ENCODE peak calls at places on chromosomes 4 and X, in six cellular contexts. S, C, B, D, G and X are unnamed samples.

GRCh38 chr4:115165503-115165902 is 52.1 kb upstream of the NDST4 start:
- DNase-seq in C (peak), S (no peak), D (no peak), G (no peak), B (no peak), X (no peak)

GRCh38 chr4:17517664-17518063 is 2.7 kb downstream of the CLRN2 start:
- DNase-seq in B (no peak), D (no peak), G (no peak), S (no peak), C (no peak), X (no peak)

GRCh38 chr4:41977709-41978108 is 3.8 kb upstream of the DCAF4L1 start:
- DNase-seq in D (no peak), G (no peak), C (peak), B (no peak), S (no peak), X (peak)

GRCh38 chr4:86357608-86358007 is 2.2 kb downstream of the MAPK10 start:
- DNase-seq in S (no peak), C (no peak), D (no peak), G (no peak), B (no peak), X (no peak)

GRCh38 chr4:532588-533317 is 33.7 kb downstream of the PIGG start:
- DNase-seq in S (no peak), D (no peak), G (no peak), B (no peak), C (no peak), X (no peak)

GRCh38 chr4:140157341-140157740 is 3.4 kb upstream of the MAML3 start:
- DNase-seq in D (no peak), G (no peak), B (no peak), C (no peak), S (no peak), X (no peak)

GRCh38 chr4:95360911-95361695 is 187.7 kb downstream of the UNC5C start:
- DNase-seq in B (no peak), S (no peak), G (no peak), D (no peak), C (no peak), X (no peak)

GRCh38 chrX:142999209-142999720 is 26.5 kb upstream of the SPANXN4 start:
- DNase-seq in D (no peak), G (no peak), C (no peak), B (no peak), S (no peak), X (no peak)

GRCh38 chrX:12741416-12741815 is 49.8 kb upstream of the PRPS2 start:
- DNase-seq in D (no peak), B (peak), S (no peak), C (no peak), G (no peak), X (no peak)

GRCh38 chrX:37652589-37653271 is 32.9 kb upstream of the XK start:
- DNase-seq in G (no peak), D (no peak), C (no peak), B (no peak), S (no peak), X (no peak)
- H3K14ac ChIP-seq in G (no peak), D (no peak), C (no peak), B (no peak), S (no peak), X (no peak)

DNA sequence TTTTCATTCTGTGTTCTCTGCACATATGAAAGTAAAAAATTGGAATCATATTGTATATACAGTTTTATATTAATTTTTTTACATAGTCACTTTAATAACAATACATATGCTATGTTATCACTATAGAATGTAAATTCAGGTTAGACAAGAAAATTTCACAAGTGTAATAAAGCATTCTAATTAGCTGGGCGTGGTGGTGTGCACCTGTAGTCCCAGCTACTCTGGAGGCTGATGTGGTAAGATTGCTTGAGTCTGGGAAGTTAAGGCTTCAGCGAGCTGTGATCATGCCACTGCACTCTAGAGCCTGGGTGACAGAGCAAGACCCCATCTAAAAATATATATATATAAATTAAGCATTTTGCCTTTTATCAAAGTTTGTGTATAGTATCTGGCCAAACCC is 95.7 kb downstream of the ANXA3 start:
- DNase-seq in S (no peak), G (no peak), D (no peak), B (no peak), C (no peak), X (no peak)
- H3K14ac ChIP-seq in S (no peak), G (no peak), D (no peak), B (no peak), C (no peak), X (no peak)

GRCh38 chrX:103175944-103176753 is 38.8 kb upstream of the BEX4 start:
- DNase-seq in B (peak), S (peak), C (peak), G (no peak), D (peak), X (peak)
- H3K14ac ChIP-seq in B (no peak), S (no peak), C (no peak), G (no peak), D (no peak), X (no peak)

GRCh38 chr4:13704020-13704419 is 76.5 kb upstream of the BOD1L1 start:
- DNase-seq in C (no peak), G (no peak), B (no peak), D (no peak), S (no peak), X (no peak)

GRCh38 chr4:13703096-13703495 is 75.6 kb upstream of the BOD1L1 start:
- DNase-seq in B (no peak), S (no peak), D (no peak), G (no peak), C (no peak), X (no peak)

GRCh38 chr4:13701937-13702446 is 74.5 kb upstream of the BOD1L1 start:
- DNase-seq in B (peak), S (no peak), G (no peak), C (no peak), D (no peak), X (peak)

GRCh38 chr4:13698296-13698695 is 70.8 kb upstream of the BOD1L1 start:
- DNase-seq in S (no peak), B (no peak), G (no peak), D (no peak), C (no peak), X (no peak)

DNA sequence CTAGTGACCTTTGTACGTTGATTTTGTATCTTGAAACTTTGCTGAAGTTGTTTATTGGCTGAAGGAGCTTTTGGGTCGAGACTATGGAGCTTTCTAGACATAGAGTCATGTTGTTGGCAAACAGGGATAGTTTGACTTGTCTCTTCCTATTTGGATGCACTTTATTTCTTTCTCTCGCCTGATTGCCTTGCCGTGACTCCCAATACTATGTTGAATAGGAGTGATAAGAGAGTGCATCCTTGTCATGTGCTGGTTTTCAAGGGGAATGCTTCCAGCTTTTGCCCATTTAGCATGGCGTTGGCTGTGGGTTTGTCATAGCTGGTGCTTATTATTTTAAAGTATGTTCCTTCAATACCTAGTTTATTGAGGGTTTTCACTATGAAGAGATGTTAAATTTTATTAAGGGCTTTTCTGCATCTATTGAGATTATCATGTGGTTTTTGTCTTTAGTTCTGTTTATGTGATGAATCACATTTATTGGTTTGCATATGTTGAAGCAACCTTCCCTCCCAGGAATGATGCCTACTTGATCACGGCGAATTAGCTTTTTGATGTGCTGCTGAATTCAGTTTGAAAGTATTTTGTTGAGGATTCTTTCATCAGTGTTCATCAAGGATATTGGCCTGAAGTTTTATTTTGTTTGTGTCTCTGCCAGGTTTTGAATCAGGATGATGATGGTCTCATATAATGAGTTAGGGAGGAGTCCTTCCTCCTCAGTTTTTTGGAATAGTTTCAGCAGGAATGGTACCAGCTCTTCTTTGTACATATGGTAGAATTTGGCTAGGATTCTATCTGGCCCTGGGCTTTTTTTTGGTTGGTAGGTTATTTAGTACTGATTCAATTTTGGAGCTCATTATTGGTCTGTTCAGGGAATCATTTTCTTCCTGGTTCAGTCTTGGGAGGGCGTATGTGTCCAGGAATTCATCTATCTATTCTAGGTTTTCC is 72.9 kb upstream of the BOD1L1 start:
- DNase-seq in C (no peak), S (no peak), B (no peak), D (no peak), G (no peak), X (peak)
- H3K14ac ChIP-seq in C (no peak), S (no peak), B (no peak), D (no peak), G (no peak), X (peak)